ENCODE peak calls at places on chromosome 14, in four cellular contexts. Z is sigmoid colon, X is stomach, L is HepG2. A is an unnamed sample. For H3K9me3, the result is how much of the 10 kb centered on the place peaks cover.

GRCh38 chr14:23910081-23910875 is 43.3 kb upstream of the DHRS4 start:
- DNase-seq in Z (no peak), X (peak), L (peak), A (peak)

GRCh38 chr14:24367506-24368214 is at the start of gene NFATC4:
- DNase-seq in Z (peak), X (peak), L (peak), A (peak)

GRCh38 chr14:50025776-50026175 is 90.6 kb downstream of the VCPKMT start:
- DNase-seq in Z (no peak), X (no peak), L (no peak), A (no peak)

GRCh38 chr14:61537567-61538463 is 157.5 kb upstream of the HIF1A start:
- DNase-seq in Z (no peak), X (peak), L (peak), A (peak)

GRCh38 chr14:51394391-51394790 is 154.3 kb downstream of the TMX1 start:
- DNase-seq in Z (no peak), X (no peak), L (no peak), A (no peak)

GRCh38 chr14:87306770-87307169 is 686.2 kb downstream of the GALC start:
- DNase-seq in Z (no peak), X (no peak), L (no peak), A (no peak)

GRCh38 chr14:95953111-95953724 is 76.6 kb downstream of the TUNAR start:
- DNase-seq in Z (no peak), X (no peak), L (no peak), A (no peak)

GRCh38 chr14:66638688-66639087 is 130.7 kb downstream of the GPHN start:
- DNase-seq in Z (no peak), X (no peak), L (no peak), A (no peak)

GRCh38 chr14:30227871-30228270 is 300.2 kb upstream of the PRKD1 start:
- DNase-seq in Z (no peak), X (no peak), L (no peak), A (no peak)

GRCh38 chr14:99552572-99553216 is 51.3 kb downstream of the CCDC85C start:
- DNase-seq in Z (no peak), X (peak), L (peak), A (peak)

GRCh38 chr14:32710351-32711102 is 228.2 kb upstream of the NPAS3 start:
- DNase-seq in Z (peak), X (no peak), L (no peak), A (no peak)

GRCh38 chr14:64801800-64802199 is 77.9 kb downstream of the SPTB start:
- DNase-seq in Z (no peak), X (no peak), L (peak), A (no peak)

GRCh38 chr14:56357478-56357877 is 222.1 kb upstream of the TMEM260 start:
- DNase-seq in Z (no peak), X (no peak), L (no peak), A (no peak)

GRCh38 chr14:22313172-22313801 is 275.7 kb downstream of the DAD1 start:
- DNase-seq in Z (no peak), X (no peak), L (no peak), A (no peak)

GRCh38 chr14:41925409-41925808 is 318.7 kb downstream of the LRFN5 start:
- DNase-seq in Z (no peak), X (no peak), L (peak), A (no peak)

GRCh38 chr14:72776701-72777255 is 117.1 kb downstream of the DPF3 start:
- DNase-seq in Z (no peak), X (no peak), L (peak), A (peak)

GRCh38 chr14:21528381-21529348 is 2.5 kb upstream of the SALL2 start:
- DNase-seq in Z (no peak), X (no peak), L (peak), A (no peak)

GRCh38 chr14:94654071-94654974 is 42.1 kb downstream of the SERPINA3 start:
- DNase-seq in Z (peak), X (no peak), L (peak), A (peak)

GRCh38 chr14:100981808-100982207 is 78.3 kb upstream of the RTL1 start:
- DNase-seq in Z (no peak), X (no peak), L (no peak), A (no peak)

GRCh38 chr14:25050494-25051170 is 685 bp upstream of the STXBP6 start:
- DNase-seq in Z (no peak), X (no peak), L (no peak), A (no peak)

GRCh38 chr14:105250008-105250366 is 1.7 kb downstream of the BTBD6 start:
- DNase-seq in Z (no peak), X (no peak), L (no peak), A (no peak)

GRCh38 chr14:83826838-83827237 is 1703.1 kb upstream of the FLRT2 start:
- DNase-seq in Z (no peak), X (no peak), L (no peak), A (no peak)

GRCh38 chr14:74975059-74975810 is 19.8 kb upstream of the PGF start:
- DNase-seq in Z (peak), X (no peak), L (no peak), A (peak)

GRCh38 chr14:67358914-67359313 is 690 bp downstream of the ATP6V1D start:
- DNase-seq in Z (no peak), X (no peak), L (no peak), A (no peak)

GRCh38 chr14:96901227-96901626 is 104.0 kb downstream of the VRK1 start:
- DNase-seq in Z (no peak), X (no peak), L (no peak), A (peak)

GRCh38 chr14:50082308-50082742 is 34.0 kb downstream of the VCPKMT start:
- DNase-seq in Z (no peak), X (no peak), L (no peak), A (no peak)

GRCh38 chr14:102930753-102931579 is 8.5 kb downstream of the AMN start:
- DNase-seq in Z (no peak), X (peak), L (no peak), A (peak)

GRCh38 chr14:102931580-102932285 is 9.3 kb downstream of the AMN start:
- DNase-seq in Z (no peak), X (no peak), L (no peak), A (no peak)

GRCh38 chr14:102929349-102930137 is 7.1 kb downstream of the AMN start:
- DNase-seq in Z (no peak), X (no peak), L (no peak), A (peak)

GRCh38 chr14:102928412-102929348 is 6.2 kb downstream of the AMN start:
- DNase-seq in Z (no peak), X (peak), L (no peak), A (peak)

DNA sequence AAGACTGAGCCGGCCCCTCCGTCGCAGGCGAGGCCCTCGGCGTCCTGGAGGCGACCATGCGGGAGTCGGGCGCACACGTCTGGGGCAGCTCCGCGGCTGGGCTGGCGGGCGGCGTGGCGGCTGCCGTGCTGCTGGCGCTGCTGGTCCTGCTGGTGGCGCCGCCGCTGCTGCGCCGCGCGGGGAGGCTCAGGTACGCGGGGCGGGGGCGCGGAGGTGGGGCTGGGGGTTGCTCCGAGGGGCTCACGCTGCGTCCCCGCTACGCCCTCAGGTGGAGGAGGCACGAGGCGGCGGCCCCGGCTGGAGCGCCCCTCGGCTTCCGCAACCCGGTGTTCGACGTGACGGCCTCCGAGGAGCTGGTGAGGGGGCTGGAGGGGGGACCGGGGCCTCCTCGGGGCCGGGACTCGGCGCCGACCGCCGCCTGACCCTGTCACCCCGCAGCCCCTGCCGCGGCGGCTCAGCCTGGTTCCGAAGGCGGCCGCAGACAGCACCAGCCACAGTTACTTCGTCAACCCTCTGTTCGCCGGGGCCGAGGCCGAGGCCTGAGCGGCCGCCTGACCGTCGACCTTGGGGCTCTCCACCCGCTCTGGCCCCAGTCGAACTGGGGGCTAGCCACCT is 7.8 kb downstream of the AMN start:
- DNase-seq in Z (no peak), X (no peak), L (no peak), A (peak)
- TF ChIP-seq POLR2AphosphoS5 in Z (no peak), X (no peak), L (no peak), A (no peak)

DNA sequence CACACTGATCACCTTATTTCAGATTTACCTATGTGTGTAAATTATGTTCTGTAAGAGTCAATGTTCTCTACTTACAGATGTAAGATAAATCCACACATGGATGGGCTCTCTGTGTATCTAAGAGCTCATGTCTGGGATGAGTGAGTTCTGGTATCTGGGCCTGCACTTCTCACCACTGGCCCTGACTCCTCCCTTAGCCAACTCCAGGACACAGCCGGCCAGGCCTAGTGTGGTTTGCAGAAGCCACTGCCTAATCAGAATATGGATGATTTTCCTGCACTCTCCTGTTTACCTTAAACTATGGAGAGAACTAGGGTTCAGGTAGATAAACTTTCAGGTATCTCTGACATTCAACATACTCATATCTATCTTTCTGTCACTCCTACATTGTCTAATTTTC is 1284.8 kb downstream of the TMEM121 start:
- DNase-seq in Z (no peak), X (no peak), L (no peak), A (no peak)
- H3K9me3 ChIP-seq in Z (under half), X (under half), L (under half), A (under half)

DNA sequence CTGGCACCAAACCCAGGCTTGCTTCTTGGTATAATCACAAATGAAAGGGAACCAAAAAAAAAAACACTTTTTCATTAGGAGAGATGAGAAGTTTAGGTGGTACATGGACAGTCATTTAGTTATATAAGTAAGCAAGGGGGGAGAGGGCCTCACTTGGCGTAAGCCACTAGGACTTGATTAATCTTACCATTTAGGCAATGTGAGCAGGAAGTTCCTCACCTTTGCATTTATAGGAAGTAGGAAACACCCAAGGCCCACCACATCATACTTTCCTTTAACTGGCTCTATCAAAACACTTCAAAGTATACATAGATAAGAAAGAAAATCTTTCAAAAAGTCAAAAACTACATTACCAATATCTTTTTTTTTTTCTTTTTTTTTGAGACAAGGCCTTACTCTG is 6.7 kb upstream of the RPS6KA5 start:
- DNase-seq in Z (no peak), X (no peak), L (no peak), A (no peak)
- TF ChIP-seq POLR2AphosphoS5 in Z (no peak), X (no peak), L (no peak), A (no peak)

DNA sequence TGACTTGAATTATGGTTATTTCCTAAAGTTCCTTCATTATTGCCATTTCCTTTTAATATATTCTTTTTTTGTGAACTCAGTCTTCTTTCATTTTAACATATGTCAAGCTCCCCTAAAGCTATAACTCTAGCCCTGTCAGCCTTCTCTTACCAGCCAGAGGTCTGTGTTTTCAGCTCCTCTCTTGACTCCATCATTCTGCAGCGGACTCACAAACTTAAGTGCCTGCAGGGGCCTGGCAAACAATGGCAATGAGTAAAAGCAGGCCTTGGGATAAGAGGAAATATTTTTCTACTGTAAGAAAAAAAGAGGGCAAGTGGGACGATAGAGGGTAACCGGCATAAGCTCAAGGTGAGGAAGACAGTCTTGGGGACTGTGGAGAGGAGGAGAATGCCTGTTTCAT is 424.5 kb upstream of the RGS6 start:
- DNase-seq in Z (no peak), X (no peak), L (no peak), A (no peak)
- H3K9me3 ChIP-seq in Z (under half), X (under half), L (under half), A (under half)

DNA sequence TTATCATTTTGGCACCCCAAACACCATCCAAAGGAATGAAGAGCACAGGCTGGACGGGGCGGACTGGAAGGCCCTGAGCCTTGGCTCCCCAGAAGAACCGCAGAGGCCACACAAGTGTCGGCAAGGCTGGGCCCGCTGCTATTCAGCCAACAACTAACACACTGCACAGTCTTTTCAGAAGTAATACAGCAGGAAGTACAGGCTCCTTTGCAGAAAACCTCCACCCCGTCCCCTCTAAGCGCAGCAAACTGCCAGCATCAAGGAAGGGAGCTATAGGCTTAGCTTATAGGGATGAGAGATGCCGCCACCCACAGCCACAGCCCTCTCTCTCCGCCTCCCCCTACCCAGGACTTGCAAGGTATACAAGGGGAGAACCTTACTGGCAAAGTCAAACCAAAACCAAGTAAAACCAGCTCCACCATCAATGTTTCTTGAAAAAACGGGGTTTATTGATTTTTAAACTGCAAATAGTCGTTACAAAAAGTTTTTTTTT is 5.6 kb downstream of the ZFP36L1 start:
- DNase-seq in Z (peak), X (peak), L (no peak), A (peak)
- TF ChIP-seq POLR2AphosphoS5 in Z (peak), X (peak), L (peak), A (peak)

GRCh38 chr14:106347291-106347778 is 821.0 kb downstream of the TMEM121 start:
- DNase-seq in Z (no peak), X (no peak), L (no peak), A (no peak)
- H3K9me3 ChIP-seq in Z (under half), X (under half), L (under half), A (under half)